ENCODE peak calls at places on chromosomes 16 and 17, in seven cellular contexts. One of them, this sample, is unnamed.

GRCh38 chr17:54536306-54536705 is 364.3 kb upstream of the TOM1L1 start:
- DNase-seq in IMR-90: no peak
- DNase-seq in endodermal cell: peak
- DNase-seq in psoas muscle: no peak
- DNase-seq in A673: no peak
- DNase-seq in right cardiac atrium: no peak
- DNase-seq in AG04450: no peak
- DNase-seq in this sample: no peak

GRCh38 chr17:55833311-55833710 is 82.5 kb downstream of the PCTP start:
- DNase-seq in IMR-90: no peak
- DNase-seq in endodermal cell: no peak
- DNase-seq in psoas muscle: no peak
- DNase-seq in A673: no peak
- DNase-seq in right cardiac atrium: no peak
- DNase-seq in AG04450: no peak
- DNase-seq in this sample: no peak

GRCh38 chr17:13995856-13996635 is 73.3 kb upstream of the COX10 start:
- DNase-seq in IMR-90: no peak
- DNase-seq in endodermal cell: no peak
- DNase-seq in psoas muscle: no peak
- DNase-seq in A673: no peak
- DNase-seq in right cardiac atrium: no peak
- DNase-seq in AG04450: no peak
- DNase-seq in this sample: peak

GRCh38 chr16:30484887-30485286 is 12.3 kb downstream of the ITGAL start:
- DNase-seq in IMR-90: no peak
- DNase-seq in endodermal cell: no peak
- DNase-seq in psoas muscle: no peak
- DNase-seq in A673: no peak
- DNase-seq in right cardiac atrium: no peak
- DNase-seq in AG04450: no peak
- DNase-seq in this sample: no peak

GRCh38 chr16:85878875-85879274 is 20.1 kb upstream of the IRF8 start:
- DNase-seq in IMR-90: peak
- DNase-seq in endodermal cell: no peak
- DNase-seq in psoas muscle: no peak
- DNase-seq in A673: no peak
- DNase-seq in right cardiac atrium: no peak
- DNase-seq in AG04450: peak
- DNase-seq in this sample: peak

GRCh38 chr16:65125322-65125721 is 3.5 kb upstream of the CDH11 start:
- DNase-seq in IMR-90: peak
- DNase-seq in endodermal cell: no peak
- DNase-seq in psoas muscle: no peak
- DNase-seq in A673: no peak
- DNase-seq in right cardiac atrium: no peak
- DNase-seq in AG04450: no peak
- DNase-seq in this sample: no peak

GRCh38 chr17:2137342-2138098 is 82.6 kb downstream of the HIC1 start:
- DNase-seq in IMR-90: peak
- DNase-seq in endodermal cell: peak
- DNase-seq in psoas muscle: no peak
- DNase-seq in A673: peak
- DNase-seq in right cardiac atrium: no peak
- DNase-seq in AG04450: no peak
- DNase-seq in this sample: peak

GRCh38 chr17:57625511-57625910 is 119.6 kb downstream of the CCDC182 start:
- DNase-seq in IMR-90: no peak
- DNase-seq in endodermal cell: no peak
- DNase-seq in psoas muscle: no peak
- DNase-seq in A673: no peak
- DNase-seq in right cardiac atrium: no peak
- DNase-seq in AG04450: no peak
- DNase-seq in this sample: no peak

GRCh38 chr16:65122974-65123845 is 1.3 kb upstream of the CDH11 start:
- DNase-seq in IMR-90: peak
- DNase-seq in endodermal cell: peak
- DNase-seq in psoas muscle: peak
- DNase-seq in A673: peak
- DNase-seq in right cardiac atrium: peak
- DNase-seq in AG04450: no peak
- DNase-seq in this sample: peak

GRCh38 chr16:88405325-88406060 is 22.7 kb downstream of the ZNF469 start:
- DNase-seq in IMR-90: peak
- DNase-seq in endodermal cell: no peak
- DNase-seq in psoas muscle: no peak
- DNase-seq in A673: no peak
- DNase-seq in right cardiac atrium: peak
- DNase-seq in AG04450: no peak
- DNase-seq in this sample: peak

GRCh38 chr17:27207073-27207511 is 86.8 kb upstream of the WSB1 start:
- DNase-seq in IMR-90: peak
- DNase-seq in endodermal cell: no peak
- DNase-seq in psoas muscle: no peak
- DNase-seq in A673: peak
- DNase-seq in right cardiac atrium: no peak
- DNase-seq in AG04450: peak
- DNase-seq in this sample: peak

GRCh38 chr17:50575581-50576210 is 15.2 kb downstream of the CACNA1G start:
- DNase-seq in IMR-90: no peak
- DNase-seq in endodermal cell: no peak
- DNase-seq in psoas muscle: no peak
- DNase-seq in A673: no peak
- DNase-seq in right cardiac atrium: no peak
- DNase-seq in AG04450: no peak
- DNase-seq in this sample: no peak

GRCh38 chr16:89395150-89396142 is 94.9 kb downstream of the ANKRD11 start:
- DNase-seq in IMR-90: peak
- DNase-seq in endodermal cell: no peak
- DNase-seq in psoas muscle: peak
- DNase-seq in A673: peak
- DNase-seq in right cardiac atrium: peak
- DNase-seq in AG04450: peak
- DNase-seq in this sample: peak

GRCh38 chr17:50893183-50893993 is 27.2 kb upstream of the TOB1 start:
- DNase-seq in IMR-90: peak
- DNase-seq in endodermal cell: peak
- DNase-seq in psoas muscle: no peak
- DNase-seq in A673: peak
- DNase-seq in right cardiac atrium: no peak
- DNase-seq in AG04450: no peak
- DNase-seq in this sample: peak

GRCh38 chr16:85431431-85432124 is 181.5 kb upstream of the GSE1 start:
- DNase-seq in IMR-90: no peak
- DNase-seq in endodermal cell: no peak
- DNase-seq in psoas muscle: peak
- DNase-seq in A673: no peak
- DNase-seq in right cardiac atrium: no peak
- DNase-seq in AG04450: no peak
- DNase-seq in this sample: no peak

GRCh38 chr17:2390199-2390880 is 10.5 kb downstream of the MNT start:
- DNase-seq in IMR-90: no peak
- DNase-seq in endodermal cell: no peak
- DNase-seq in psoas muscle: peak
- DNase-seq in A673: no peak
- DNase-seq in right cardiac atrium: peak
- DNase-seq in AG04450: no peak
- DNase-seq in this sample: no peak

GRCh38 chr16:77211880-77212735 is 12.9 kb downstream of the SYCE1L start:
- DNase-seq in IMR-90: no peak
- DNase-seq in endodermal cell: peak
- DNase-seq in psoas muscle: peak
- DNase-seq in A673: peak
- DNase-seq in right cardiac atrium: peak
- DNase-seq in AG04450: no peak
- DNase-seq in this sample: no peak

GRCh38 chr16:83581994-83582747 is 225.6 kb upstream of the HSBP1 start:
- DNase-seq in IMR-90: no peak
- DNase-seq in endodermal cell: no peak
- DNase-seq in psoas muscle: no peak
- DNase-seq in A673: no peak
- DNase-seq in right cardiac atrium: no peak
- DNase-seq in AG04450: no peak
- DNase-seq in this sample: no peak
- H3K4me3 ChIP-seq in IMR-90: no peak
- H3K4me3 ChIP-seq in endodermal cell: no peak
- H3K4me3 ChIP-seq in psoas muscle: no peak
- H3K4me3 ChIP-seq in A673: no peak
- H3K4me3 ChIP-seq in right cardiac atrium: no peak
- H3K4me3 ChIP-seq in AG04450: no peak
- H3K4me3 ChIP-seq in this sample: no peak

GRCh38 chr17:79609616-79610150 is 1.2 kb downstream of the RBFOX3 start:
- DNase-seq in IMR-90: no peak
- DNase-seq in endodermal cell: peak
- DNase-seq in psoas muscle: no peak
- DNase-seq in A673: no peak
- DNase-seq in right cardiac atrium: no peak
- DNase-seq in AG04450: no peak
- DNase-seq in this sample: no peak
- H3K4me3 ChIP-seq in IMR-90: no peak
- H3K4me3 ChIP-seq in endodermal cell: no peak
- H3K4me3 ChIP-seq in psoas muscle: no peak
- H3K4me3 ChIP-seq in A673: no peak
- H3K4me3 ChIP-seq in right cardiac atrium: no peak
- H3K4me3 ChIP-seq in AG04450: no peak
- H3K4me3 ChIP-seq in this sample: no peak

GRCh38 chr17:66633322-66633965 is 201.5 kb upstream of the CACNG5 start:
- DNase-seq in IMR-90: peak
- DNase-seq in endodermal cell: no peak
- DNase-seq in psoas muscle: no peak
- DNase-seq in A673: no peak
- DNase-seq in right cardiac atrium: no peak
- DNase-seq in AG04450: no peak
- DNase-seq in this sample: peak

GRCh38 chr17:66632716-66633115 is 202.2 kb upstream of the CACNG5 start:
- DNase-seq in IMR-90: no peak
- DNase-seq in endodermal cell: no peak
- DNase-seq in psoas muscle: no peak
- DNase-seq in A673: no peak
- DNase-seq in right cardiac atrium: no peak
- DNase-seq in AG04450: no peak
- DNase-seq in this sample: no peak

GRCh38 chr17:66636111-66636510 is 198.8 kb upstream of the CACNG5 start:
- DNase-seq in IMR-90: peak
- DNase-seq in endodermal cell: no peak
- DNase-seq in psoas muscle: no peak
- DNase-seq in A673: no peak
- DNase-seq in right cardiac atrium: no peak
- DNase-seq in AG04450: peak
- DNase-seq in this sample: peak

GRCh38 chr17:66635646-66636045 is 199.3 kb upstream of the CACNG5 start:
- DNase-seq in IMR-90: no peak
- DNase-seq in endodermal cell: no peak
- DNase-seq in psoas muscle: no peak
- DNase-seq in A673: no peak
- DNase-seq in right cardiac atrium: no peak
- DNase-seq in AG04450: no peak
- DNase-seq in this sample: no peak

GRCh38 chr17:66634193-66634592 is 200.7 kb upstream of the CACNG5 start:
- DNase-seq in IMR-90: no peak
- DNase-seq in endodermal cell: no peak
- DNase-seq in psoas muscle: no peak
- DNase-seq in A673: no peak
- DNase-seq in right cardiac atrium: no peak
- DNase-seq in AG04450: no peak
- DNase-seq in this sample: no peak
- H3K4me3 ChIP-seq in IMR-90: no peak
- H3K4me3 ChIP-seq in endodermal cell: no peak
- H3K4me3 ChIP-seq in psoas muscle: no peak
- H3K4me3 ChIP-seq in A673: no peak
- H3K4me3 ChIP-seq in right cardiac atrium: no peak
- H3K4me3 ChIP-seq in AG04450: no peak
- H3K4me3 ChIP-seq in this sample: no peak

DNA sequence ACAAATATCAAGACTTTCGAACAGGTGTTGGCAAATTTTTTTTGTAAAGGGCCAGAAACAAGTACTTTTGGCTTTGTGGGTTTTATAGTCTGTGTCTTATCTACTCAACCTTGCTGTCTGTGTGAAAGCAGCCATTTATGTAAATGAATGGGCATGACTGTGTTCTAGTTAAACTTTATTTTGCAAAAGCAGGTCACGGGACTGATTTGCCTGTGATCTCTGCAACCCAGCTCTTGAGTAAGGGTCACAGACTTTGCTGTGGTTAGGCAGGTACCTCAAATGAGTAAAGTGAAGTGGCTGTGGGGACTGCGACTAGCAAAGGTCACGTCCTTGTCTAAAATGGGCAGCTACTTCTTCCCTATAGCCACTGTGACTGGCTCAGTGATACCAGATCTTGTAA is 136.5 kb downstream of the FTO start:
- DNase-seq in IMR-90: no peak
- DNase-seq in endodermal cell: no peak
- DNase-seq in psoas muscle: no peak
- DNase-seq in A673: no peak
- DNase-seq in right cardiac atrium: no peak
- DNase-seq in AG04450: no peak
- DNase-seq in this sample: no peak
- H3K4me3 ChIP-seq in IMR-90: no peak
- H3K4me3 ChIP-seq in endodermal cell: no peak
- H3K4me3 ChIP-seq in psoas muscle: no peak
- H3K4me3 ChIP-seq in A673: no peak
- H3K4me3 ChIP-seq in right cardiac atrium: no peak
- H3K4me3 ChIP-seq in AG04450: no peak
- H3K4me3 ChIP-seq in this sample: no peak

GRCh38 chr17:31596382-31597323 is 205.2 kb downstream of the RAB11FIP4 start:
- DNase-seq in IMR-90: peak
- DNase-seq in endodermal cell: peak
- DNase-seq in psoas muscle: peak
- DNase-seq in A673: peak
- DNase-seq in right cardiac atrium: peak
- DNase-seq in AG04450: peak
- DNase-seq in this sample: peak
- H3K4me3 ChIP-seq in IMR-90: no peak
- H3K4me3 ChIP-seq in endodermal cell: no peak
- H3K4me3 ChIP-seq in psoas muscle: no peak
- H3K4me3 ChIP-seq in A673: no peak
- H3K4me3 ChIP-seq in right cardiac atrium: no peak
- H3K4me3 ChIP-seq in AG04450: no peak
- H3K4me3 ChIP-seq in this sample: no peak

GRCh38 chr17:68513932-68514331 is 1.7 kb downstream of the PRKAR1A start:
- DNase-seq in IMR-90: no peak
- DNase-seq in endodermal cell: no peak
- DNase-seq in psoas muscle: no peak
- DNase-seq in A673: no peak
- DNase-seq in right cardiac atrium: no peak
- DNase-seq in AG04450: no peak
- DNase-seq in this sample: no peak
- H3K4me3 ChIP-seq in IMR-90: peak
- H3K4me3 ChIP-seq in endodermal cell: peak
- H3K4me3 ChIP-seq in psoas muscle: peak
- H3K4me3 ChIP-seq in A673: peak
- H3K4me3 ChIP-seq in right cardiac atrium: peak
- H3K4me3 ChIP-seq in AG04450: peak
- H3K4me3 ChIP-seq in this sample: peak

GRCh38 chr17:41801374-41802062 is 10.2 kb downstream of the P3H4 start:
- DNase-seq in IMR-90: peak
- DNase-seq in endodermal cell: peak
- DNase-seq in psoas muscle: peak
- DNase-seq in A673: peak
- DNase-seq in right cardiac atrium: peak
- DNase-seq in AG04450: peak
- DNase-seq in this sample: peak
- H3K4me3 ChIP-seq in IMR-90: no peak
- H3K4me3 ChIP-seq in endodermal cell: no peak
- H3K4me3 ChIP-seq in psoas muscle: peak
- H3K4me3 ChIP-seq in A673: no peak
- H3K4me3 ChIP-seq in right cardiac atrium: no peak
- H3K4me3 ChIP-seq in AG04450: no peak
- H3K4me3 ChIP-seq in this sample: no peak

GRCh38 chr17:63171428-63172205 is 205.6 kb downstream of the TANC2 start:
- DNase-seq in IMR-90: peak
- DNase-seq in endodermal cell: no peak
- DNase-seq in psoas muscle: no peak
- DNase-seq in A673: peak
- DNase-seq in right cardiac atrium: no peak
- DNase-seq in AG04450: no peak
- DNase-seq in this sample: no peak
- H3K4me3 ChIP-seq in IMR-90: no peak
- H3K4me3 ChIP-seq in endodermal cell: no peak
- H3K4me3 ChIP-seq in psoas muscle: no peak
- H3K4me3 ChIP-seq in A673: no peak
- H3K4me3 ChIP-seq in right cardiac atrium: no peak
- H3K4me3 ChIP-seq in AG04450: no peak
- H3K4me3 ChIP-seq in this sample: no peak

This sample was measured in foreskin fibroblast.